ENCODE peak calls at places on chromosomes 16 and 17, in five cellular contexts. E is heart right ventricle; N is CD4-positive, CD25-positive, alpha-beta regulatory T cell; W is breast epithelium; T is heart left ventricle. P is an unnamed sample. For H3K4me1 and H3K27me3, the result is how much of the 10 kb centered on the place peaks cover.

GRCh38 chr17:52995127-52995526 is 827.6 kb upstream of the KIF2B start:
- DNase-seq in W (no peak), E (no peak), T (no peak), N (no peak), P (no peak)

GRCh38 chr17:50524838-50525237 is 7.7 kb upstream of the EPN3 start:
- DNase-seq in W (no peak), E (no peak), T (no peak), N (no peak), P (no peak)

GRCh38 chr16:12206031-12206748 is 229.7 kb downstream of the SNX29 start:
- DNase-seq in E (no peak), N (no peak), T (no peak), W (no peak), P (no peak)

GRCh38 chr17:6485646-6486412 is 41.6 kb downstream of the PIMREG start:
- DNase-seq in N (no peak), T (no peak), E (no peak), W (no peak), P (no peak)

GRCh38 chr16:12083625-12084024 is 107.1 kb downstream of the SNX29 start:
- DNase-seq in T (no peak), W (no peak), E (no peak), N (no peak), P (no peak)

GRCh38 chr17:5121186-5121841 is 5.5 kb downstream of the USP6 start:
- DNase-seq in N (no peak), E (no peak), T (no peak), W (no peak), P (no peak)

GRCh38 chr17:75476752-75477492 is 20.5 kb downstream of the TMEM94 start:
- DNase-seq in N (no peak), W (no peak), E (no peak), T (no peak), P (no peak)

GRCh38 chr16:73179671-73180370 is 131.9 kb upstream of the ZFHX3 start:
- DNase-seq in E (peak), T (no peak), W (no peak), N (no peak), P (no peak)

GRCh38 chr17:82216301-82217119 is 3.9 kb upstream of the CCDC57 start:
- DNase-seq in N (no peak), T (peak), W (peak), E (peak), P (peak)

GRCh38 chr16:23124315-23124714 is 24.9 kb downstream of the USP31 start:
- DNase-seq in W (no peak), T (no peak), N (no peak), E (no peak), P (no peak)

GRCh38 chr17:45172541-45173286 is 11.0 kb downstream of the HEXIM2 start:
- DNase-seq in E (peak), N (peak), W (peak), T (peak), P (peak)

GRCh38 chr16:84672276-84673202 is 24.2 kb downstream of the KLHL36 start:
- DNase-seq in N (peak), T (peak), E (peak), W (peak), P (peak)

GRCh38 chr17:73489333-73489732 is 154.9 kb downstream of the SDK2 start:
- DNase-seq in N (no peak), W (no peak), T (no peak), E (no peak), P (no peak)

GRCh38 chr17:949623-950338 is 29.8 kb downstream of the NXN start:
- DNase-seq in W (no peak), T (peak), N (no peak), E (no peak), P (no peak)

GRCh38 chr17:78890111-78890897 is 12.7 kb downstream of the CEP295NL start:
- DNase-seq in W (peak), T (peak), N (peak), E (peak), P (no peak)

DNA sequence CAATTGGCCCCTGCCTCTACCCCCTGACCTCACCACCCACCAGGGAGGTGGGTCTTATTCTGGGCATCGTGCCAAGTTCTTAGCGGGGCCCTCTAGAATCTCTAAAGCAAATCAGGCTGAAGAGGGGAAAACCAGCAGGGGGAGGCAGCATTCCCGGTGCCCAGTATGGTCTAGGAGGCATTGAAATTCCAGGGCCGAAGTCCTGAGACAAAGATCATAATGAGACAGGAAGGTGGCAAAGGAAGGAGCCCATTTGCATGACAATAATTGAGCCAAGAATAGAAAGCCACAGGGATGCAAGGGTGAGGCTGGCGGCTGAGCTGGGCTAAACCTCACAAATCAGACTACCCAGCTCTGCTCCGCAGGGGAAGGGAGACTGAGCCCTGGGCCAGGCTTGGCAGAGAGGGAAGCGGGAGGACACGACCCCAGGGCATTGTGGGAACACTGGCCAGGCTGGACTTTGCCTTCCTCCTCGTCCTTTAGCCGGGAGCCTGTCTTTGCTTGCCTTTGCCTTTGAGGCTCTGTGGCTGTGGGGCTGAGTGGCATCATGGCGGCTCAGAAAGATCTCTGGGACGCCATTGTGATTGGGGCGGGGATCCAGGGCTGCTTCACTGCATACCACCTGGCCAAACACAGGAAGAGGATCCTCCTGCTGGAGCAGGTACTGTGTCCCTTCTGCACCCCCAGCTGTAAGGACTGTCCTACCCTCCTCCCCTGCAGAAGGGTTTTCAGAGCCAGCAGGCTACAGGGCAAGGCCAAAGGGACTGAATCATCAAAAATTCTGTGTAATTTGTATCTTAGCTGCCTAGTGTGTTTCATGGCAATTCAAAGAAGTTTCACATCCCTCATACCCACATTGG is at the start of gene PIPOX:
- DNase-seq in E (peak), N (no peak), W (no peak), T (no peak), P (no peak)
- H3K4me1 ChIP-seq in E (under half), N (under half), W (under half), T (under half), P (under half)

GRCh38 chr17:49459401-49459984 is 35.6 kb upstream of the NGFR start:
- DNase-seq in N (no peak), W (no peak), T (no peak), E (no peak), P (no peak)

GRCh38 chr17:49461580-49461979 is 33.5 kb upstream of the NGFR start:
- DNase-seq in W (no peak), E (no peak), N (no peak), T (no peak), P (no peak)

GRCh38 chr17:49457564-49458535 is 37.2 kb upstream of the NGFR start:
- DNase-seq in N (no peak), E (no peak), T (no peak), W (no peak), P (peak)

GRCh38 chr17:49464049-49464448 is 31.0 kb upstream of the NGFR start:
- DNase-seq in N (no peak), W (no peak), T (no peak), E (no peak), P (no peak)

DNA sequence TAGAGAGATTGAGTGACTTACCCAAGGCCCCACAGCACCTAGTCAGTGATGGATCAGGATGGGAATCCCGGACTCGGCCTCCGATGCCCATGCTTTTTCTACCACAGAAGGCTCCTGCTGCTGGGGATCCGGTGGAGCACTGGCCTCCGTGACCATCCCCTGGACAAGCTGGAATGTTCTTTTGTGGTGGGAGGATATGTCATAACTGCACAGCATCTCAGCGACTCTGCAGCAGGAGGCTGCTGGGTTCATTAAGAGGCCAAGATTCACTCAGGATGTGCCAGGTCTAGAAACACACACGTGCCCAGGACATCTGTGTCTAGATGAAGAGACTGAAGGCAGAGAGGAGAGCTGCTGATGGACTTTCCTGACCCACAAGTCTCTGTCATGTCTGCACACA is 34.7 kb upstream of the NGFR start:
- DNase-seq in N (no peak), E (no peak), W (no peak), T (no peak), P (no peak)
- H3K27me3 ChIP-seq in N (under half), E (under half), W (under half), T (half or more), P (under half)

DNA sequence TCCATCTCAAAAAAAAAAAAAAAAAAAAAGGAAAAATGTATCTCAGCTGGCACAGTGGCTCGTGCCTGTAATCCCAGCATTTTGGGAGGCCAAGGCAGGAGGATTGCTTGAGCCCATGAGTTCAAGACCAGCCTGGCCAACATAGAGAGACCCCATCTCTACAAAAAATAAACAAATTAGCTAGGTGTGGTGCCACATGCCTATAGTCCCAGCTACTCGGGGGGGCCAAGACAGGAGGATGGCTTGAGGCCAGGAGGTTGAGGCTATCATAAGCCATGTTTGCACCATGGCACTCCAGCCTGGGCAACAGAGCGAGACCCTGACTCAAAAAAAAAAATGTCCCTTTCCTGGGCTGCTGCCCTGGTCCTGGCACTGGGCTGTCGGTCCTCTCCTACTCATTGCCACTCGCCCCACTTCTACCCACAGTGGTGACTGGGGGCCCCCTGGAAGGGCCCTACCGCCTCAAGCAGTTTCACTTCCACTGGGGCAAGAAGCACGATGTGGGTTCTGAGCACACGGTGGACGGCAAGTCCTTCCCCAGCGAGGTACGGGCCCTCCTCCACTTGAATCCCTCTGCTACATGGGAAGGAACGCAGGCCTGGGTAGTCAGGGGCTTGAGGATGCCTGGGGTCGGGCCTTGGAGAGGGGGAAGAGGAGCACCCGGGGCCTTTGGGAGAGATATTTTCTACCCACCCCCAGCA is 6.1 kb downstream of the CA7 start:
- DNase-seq in E (no peak), T (no peak), W (no peak), N (no peak), P (no peak)
- H3K4me3 ChIP-seq in E (no peak), T (no peak), W (no peak), N (no peak), P (no peak)

DNA sequence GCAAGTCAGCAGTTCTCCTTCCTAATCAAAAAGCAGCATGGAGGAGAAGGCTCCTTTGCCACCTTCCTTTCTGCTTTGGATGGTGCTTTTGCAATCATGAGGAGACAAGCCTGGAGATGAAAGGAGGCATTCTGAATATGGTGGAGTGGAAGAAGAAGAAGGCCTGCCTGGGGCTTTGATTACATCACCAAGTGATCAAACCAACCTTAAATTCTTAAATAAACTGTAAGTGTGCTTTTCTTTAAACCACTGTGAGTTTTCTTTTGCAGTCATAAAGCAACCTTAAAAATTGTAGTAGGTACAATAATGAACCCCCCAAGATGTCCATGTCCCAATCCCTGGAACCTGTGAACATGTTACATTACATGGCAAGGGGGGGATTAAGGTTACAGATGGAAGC is 31.7 kb upstream of the IL21R start:
- DNase-seq in T (no peak), E (no peak), W (no peak), N (no peak), P (no peak)
- H3K4me1 ChIP-seq in T (under half), E (under half), W (under half), N (half or more), P (under half)

DNA sequence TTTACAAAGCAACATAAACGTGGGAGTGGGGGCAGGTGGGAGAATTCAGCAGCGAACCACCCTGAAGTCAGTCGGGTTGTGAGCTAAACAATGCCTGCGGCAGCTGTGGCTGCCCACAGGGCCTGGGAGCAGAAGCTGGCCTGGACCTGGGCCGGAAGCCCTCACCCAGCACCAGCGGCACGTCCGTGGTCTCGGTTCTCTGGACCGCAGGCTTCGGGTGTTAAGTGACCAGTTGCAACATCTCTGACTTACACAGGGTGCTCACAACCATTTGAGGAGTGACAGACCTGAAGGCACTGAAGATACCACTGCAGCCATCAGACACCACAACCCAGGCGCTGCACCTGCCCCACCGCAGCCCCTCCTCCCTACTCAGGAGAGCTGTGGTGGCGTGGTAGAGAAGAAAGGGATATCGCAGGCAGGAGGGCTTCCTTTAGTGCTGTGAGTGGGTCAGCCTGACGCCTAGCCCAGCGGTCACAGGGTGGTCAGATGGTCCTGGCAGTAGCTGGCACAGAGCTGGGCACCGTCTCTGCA is 33.8 kb downstream of the CBFA2T3 start:
- DNase-seq in W (no peak), N (no peak), T (peak), E (no peak), P (no peak)
- H3K27me3 ChIP-seq in W (under half), N (under half), T (under half), E (under half), P (under half)

GRCh38 chr16:75004460-75004859 is 5.6 kb downstream of the ZNRF1 start:
- DNase-seq in E (no peak), N (no peak), W (no peak), T (no peak), P (no peak)

GRCh38 chr16:75003931-75004330 is 5.1 kb downstream of the ZNRF1 start:
- DNase-seq in T (no peak), N (no peak), E (no peak), W (no peak), P (no peak)

GRCh38 chr16:75000481-75001081 is 1.8 kb downstream of the ZNRF1 start:
- DNase-seq in T (no peak), E (peak), N (no peak), W (no peak), P (no peak)

GRCh38 chr16:74999683-75000480 is 1.1 kb downstream of the ZNRF1 start:
- DNase-seq in N (peak), E (peak), T (peak), W (peak), P (peak)

DNA sequence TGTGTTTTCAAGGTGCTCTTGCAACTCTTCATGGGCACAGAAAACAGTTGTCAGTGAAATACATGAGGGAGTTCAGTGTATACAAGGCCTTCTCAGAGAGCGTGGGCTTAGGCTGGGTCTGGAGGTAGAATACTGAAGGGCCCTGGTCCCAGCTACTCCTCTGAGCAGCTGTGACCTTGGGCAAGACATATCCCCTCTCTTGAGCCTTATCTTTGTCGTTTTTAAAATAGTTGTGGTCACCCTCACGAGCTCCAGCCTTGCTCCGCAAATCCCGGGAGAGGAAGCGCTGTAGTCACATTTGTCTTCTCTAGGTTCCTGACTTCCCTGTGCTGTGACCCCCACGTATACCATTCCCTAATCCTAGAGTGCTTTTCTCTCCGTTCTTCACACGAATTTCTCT is 3.6 kb downstream of the ZNRF1 start:
- DNase-seq in T (no peak), N (no peak), W (no peak), E (no peak), P (no peak)
- H3K4me3 ChIP-seq in T (no peak), N (no peak), W (no peak), E (no peak), P (no peak)

DNA sequence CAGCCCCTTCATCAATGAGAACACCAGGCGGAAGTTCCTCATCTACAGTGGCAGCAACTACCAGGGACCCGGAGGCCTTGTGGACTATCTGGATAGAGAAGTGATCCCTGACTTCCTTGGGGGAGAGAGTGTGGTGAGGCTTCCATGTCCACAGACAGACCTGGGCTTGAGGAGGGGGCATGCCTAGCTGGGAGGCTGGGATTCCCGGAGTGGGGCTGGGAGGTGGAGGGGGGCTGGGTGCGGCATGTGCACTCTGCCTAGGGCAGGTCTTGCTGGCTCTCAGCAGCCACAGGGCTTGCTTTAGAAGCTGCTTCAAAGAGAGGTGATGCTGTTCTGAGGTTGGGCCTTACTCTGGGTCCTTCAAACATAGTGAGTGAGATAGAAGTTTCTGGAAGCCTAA is 27.8 kb downstream of the NAGPA start:
- DNase-seq in N (no peak), T (no peak), E (no peak), W (no peak), P (no peak)
- H3K4me1 ChIP-seq in N (under half), T (under half), E (under half), W (under half), P (under half)

GRCh38 chr16:51151951-51152663 is 1.0 kb upstream of the SALL1 start:
- DNase-seq in W (no peak), T (no peak), E (peak), N (no peak), P (no peak)

GRCh38 chr16:51154271-51155171 is 3.5 kb upstream of the SALL1 start:
- DNase-seq in E (no peak), W (no peak), N (no peak), T (no peak), P (no peak)

GRCh38 chr16:51153275-51153991 is 2.4 kb upstream of the SALL1 start:
- DNase-seq in N (no peak), W (no peak), E (no peak), T (no peak), P (no peak)

GRCh38 chr16:51151435-51151950 is 423 bp upstream of the SALL1 start:
- DNase-seq in E (peak), N (no peak), W (peak), T (no peak), P (no peak)

GRCh38 chr16:51152691-51153261 is 1.7 kb upstream of the SALL1 start:
- DNase-seq in T (no peak), E (no peak), W (no peak), N (no peak), P (no peak)
- H3K27me3 ChIP-seq in T (half or more), E (half or more), W (under half), N (under half), P (under half)

P was measured in prostate gland.